ENCODE peak calls at places on chromosomes 6 and 20, in five cellular contexts. L is DND-41, T is aorta, I is sigmoid colon, M is testis. Z is an unnamed sample.
A peak's percentile ranks its signal among the peaks of the same experiment; 100 is the strongest.

GRCh38 chr6:145087034-145087433 is 648.3 kb downstream of the EPM2A start:
- DNase-seq in T (no peak), I (no peak), L (no peak), M (no peak), Z (no peak)

GRCh38 chr6:3793545-3793944 is 42.0 kb upstream of the PXDC1 start:
- DNase-seq in L (no peak), M (no peak), T (no peak), I (no peak), Z (no peak)

GRCh38 chr6:90284745-90285481 is 11.7 kb downstream of the BACH2 start:
- DNase-seq in M (no peak), L (no peak), T (no peak), I (no peak), Z (no peak)

GRCh38 chr6:31351734-31352496 is 5.1 kb downstream of the HLA-B start:
- DNase-seq in I (no peak), L (no peak), T (no peak), M (no peak), Z (no peak)

GRCh38 chr6:113854531-113855499 is 2.3 kb upstream of the MARCKS start:
- DNase-seq in T (peak; percentile 86), M (peak; percentile 75), L (no peak), I (peak; percentile 91), Z (peak; percentile 58)

GRCh38 chr20:36113566-36114247 is 40.8 kb upstream of the EPB41L1 start:
- DNase-seq in I (no peak), M (no peak), L (no peak), T (no peak), Z (no peak)

GRCh38 chr20:58645277-58645968 is 5.7 kb upstream of the STX16 start:
- DNase-seq in I (peak; percentile 59), M (peak; percentile 10), T (no peak), L (no peak), Z (no peak)

GRCh38 chr20:6909608-6910007 is 142.1 kb downstream of the BMP2 start:
- DNase-seq in M (no peak), L (no peak), T (no peak), I (no peak), Z (no peak)

GRCh38 chr20:22389836-22390542 is 194.4 kb downstream of the FOXA2 start:
- DNase-seq in L (no peak), I (no peak), M (no peak), T (no peak), Z (peak; percentile 86)

GRCh38 chr20:3900187-3900604 is 11.0 kb downstream of the PANK2 start:
- DNase-seq in M (no peak), I (no peak), L (no peak), T (no peak), Z (no peak)
- H3K4me3 ChIP-seq in M (no peak overlapping the region), I (no peak overlapping the region), L (no peak overlapping the region), T (no peak overlapping the region), Z (no peak overlapping the region)

GRCh38 chr6:18312368-18312767 is 48.0 kb upstream of the DEK start:
- DNase-seq in I (no peak), L (no peak), T (no peak), M (no peak), Z (no peak)

GRCh38 chr6:18309046-18309445 is 44.7 kb upstream of the DEK start:
- DNase-seq in I (no peak), T (no peak), M (no peak), L (no peak), Z (no peak)

GRCh38 chr6:18317850-18318249 is 53.5 kb upstream of the DEK start:
- DNase-seq in T (no peak), I (no peak), L (no peak), M (no peak), Z (no peak)

DNA sequence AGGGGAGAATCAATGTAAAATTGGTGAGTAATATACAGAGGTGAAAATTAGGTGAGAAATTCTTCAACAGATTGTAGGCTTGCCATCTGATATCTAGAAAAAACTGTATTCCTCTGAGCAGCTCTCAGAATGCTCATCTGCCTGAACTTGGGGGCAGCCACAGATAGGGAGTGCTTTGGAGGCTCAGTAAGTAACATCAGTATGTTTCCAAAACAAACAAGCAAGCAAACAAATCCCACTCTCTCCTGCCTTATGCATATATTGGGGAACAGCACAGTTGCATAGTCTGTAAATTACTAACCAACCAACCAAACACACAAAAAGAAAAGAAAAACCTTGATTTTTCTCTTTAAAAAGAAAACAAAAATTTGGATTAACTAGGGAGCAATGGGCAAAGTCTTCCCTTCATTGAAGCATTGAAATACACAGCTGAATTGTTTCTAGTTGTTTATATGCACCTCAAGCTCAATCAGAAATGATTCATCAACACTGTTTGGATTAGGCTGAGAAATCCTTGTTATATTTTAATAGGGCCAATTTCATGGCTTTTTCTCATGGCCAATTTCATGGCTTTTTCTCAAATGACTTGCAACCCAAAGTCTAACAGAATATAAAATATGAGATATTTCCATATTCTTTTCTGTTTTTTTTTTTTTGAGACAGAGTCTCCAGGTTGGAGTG is 50.1 kb upstream of the DEK start:
- DNase-seq in M (no peak), I (no peak), T (no peak), L (no peak), Z (no peak)
- H3K4me3 ChIP-seq in M (no peak overlapping the region), I (no peak overlapping the region), T (no peak overlapping the region), L (no peak overlapping the region), Z (no peak overlapping the region)

GRCh38 chr6:110880651-110881050 is 6.1 kb downstream of the AMD1 start:
- DNase-seq in T (no peak), L (no peak), I (no peak), M (no peak), Z (no peak)

GRCh38 chr6:110877569-110877968 is 3.0 kb downstream of the AMD1 start:
- DNase-seq in M (no peak), L (no peak), T (no peak), I (no peak), Z (no peak)

GRCh38 chr6:110877154-110877564 is 2.6 kb downstream of the AMD1 start:
- DNase-seq in M (no peak), I (no peak), T (no peak), L (no peak), Z (no peak)

GRCh38 chr6:110876170-110876773 is 1.7 kb downstream of the AMD1 start:
- DNase-seq in I (peak; percentile 96), M (peak; percentile 93), L (peak; percentile 60), T (peak; percentile 92), Z (peak; percentile 94)

DNA sequence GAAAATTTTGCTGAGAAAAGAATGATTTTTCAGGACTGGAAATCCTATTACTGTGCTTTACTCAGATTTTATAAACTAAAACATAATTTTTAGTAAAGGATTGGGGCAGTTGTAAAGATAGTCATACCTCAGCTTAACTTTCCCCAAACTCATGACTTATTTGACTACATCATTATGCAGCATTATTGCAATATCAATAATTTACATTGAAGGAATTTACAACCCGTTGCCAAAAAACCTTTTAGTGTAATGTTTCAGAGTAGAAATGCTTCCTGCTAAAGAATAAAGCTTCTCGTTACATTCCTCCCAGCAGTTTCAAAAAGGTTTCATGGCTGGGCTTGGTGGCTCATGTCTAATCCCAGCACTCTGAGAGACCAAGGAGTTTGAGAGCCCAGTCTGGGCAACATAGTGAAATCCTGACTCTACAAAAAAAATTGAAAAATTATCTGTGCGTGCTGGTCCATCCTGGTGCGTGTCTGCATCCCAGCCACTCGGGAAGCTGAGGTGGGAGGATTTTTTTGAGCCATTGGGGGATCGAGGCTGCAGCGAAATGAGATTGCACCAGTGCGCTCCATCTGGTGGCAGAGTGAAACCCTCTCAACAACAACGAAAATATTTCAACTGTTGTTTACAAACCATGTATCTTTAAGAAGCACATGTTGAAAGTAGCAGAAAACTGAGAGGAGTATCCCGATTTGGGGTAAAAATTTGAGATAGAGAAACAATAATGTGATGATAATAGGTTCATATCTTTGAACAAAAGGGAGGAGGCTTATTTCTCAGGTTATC is 4.4 kb downstream of the AMD1 start:
- DNase-seq in M (peak; percentile 71), T (no peak), I (no peak), L (peak; percentile 36), Z (no peak)
- H3K4me3 ChIP-seq in M (no peak overlapping the region), T (no peak overlapping the region), I (no peak overlapping the region), L (peak overlapping the region; percentile 74), Z (no peak overlapping the region)

GRCh38 chr6:44222486-44222986 is 859 bp upstream of the SLC29A1 start:
- DNase-seq in L (no peak), M (no peak), I (peak; percentile 68), T (peak; percentile 44), Z (no peak)
- H3K4me3 ChIP-seq in L (peak overlapping the region; percentile 68), M (peak overlapping the region; percentile 68), I (peak overlapping the region; percentile 63), T (no peak overlapping the region), Z (peak overlapping the region; percentile 71)

GRCh38 chr6:69895396-69895795 is 29.0 kb downstream of the COL19A1 start:
- DNase-seq in M (no peak), T (no peak), L (no peak), I (no peak), Z (no peak)
- H3K4me3 ChIP-seq in M (no peak overlapping the region), T (no peak overlapping the region), L (no peak overlapping the region), I (no peak overlapping the region), Z (no peak overlapping the region)

DNA sequence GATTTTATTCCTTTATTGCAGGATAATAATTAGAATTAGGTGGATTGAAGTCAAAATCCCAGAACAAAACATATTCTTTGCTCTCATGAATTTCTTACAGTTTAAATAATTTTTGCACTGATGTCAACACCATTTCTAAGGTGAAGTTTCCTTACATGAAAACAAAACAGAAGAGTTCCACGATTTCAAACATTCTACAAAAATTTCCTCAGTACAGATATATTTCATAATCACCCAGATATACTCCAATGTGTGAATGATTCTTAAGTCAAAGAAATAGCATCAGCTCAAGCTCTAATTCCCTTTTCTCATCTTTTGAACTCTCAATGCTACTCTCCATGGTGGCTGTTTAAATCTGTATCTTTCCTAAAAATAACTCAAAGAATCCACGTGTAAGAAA is 39.5 kb upstream of the THBS2 start:
- DNase-seq in T (no peak), I (no peak), L (no peak), M (no peak), Z (no peak)
- H3K4me3 ChIP-seq in T (no peak overlapping the region), I (no peak overlapping the region), L (no peak overlapping the region), M (no peak overlapping the region), Z (no peak overlapping the region)

DNA sequence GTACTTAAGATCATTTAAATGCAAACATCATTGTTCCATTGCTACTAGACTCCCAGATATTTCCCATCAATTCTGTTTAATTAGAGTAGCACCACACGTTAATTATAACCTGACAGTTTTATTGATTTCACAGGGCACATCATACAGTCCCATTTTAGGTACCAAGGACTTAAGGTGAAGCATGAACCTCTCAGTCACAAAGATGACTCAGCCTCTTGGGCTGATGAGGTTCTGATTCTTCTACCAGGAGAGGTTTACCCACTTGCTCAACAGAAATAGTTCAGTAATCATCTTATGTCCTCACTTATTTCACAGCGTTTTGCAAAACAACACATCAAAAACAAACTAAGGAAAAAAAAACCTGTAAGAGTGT is 98.5 kb downstream of the HIVEP2 start:
- DNase-seq in L (no peak), M (no peak), T (no peak), I (no peak), Z (no peak)
- H3K4me3 ChIP-seq in L (no peak overlapping the region), M (no peak overlapping the region), T (no peak overlapping the region), I (no peak overlapping the region), Z (no peak overlapping the region)

GRCh38 chr6:10146723-10147451 is 268.0 kb downstream of the TFAP2A start:
- DNase-seq in M (peak; percentile 61), T (no peak), L (peak; percentile 24), I (no peak), Z (no peak)
- H3K4me3 ChIP-seq in M (peak overlapping the region; percentile 15), T (no peak overlapping the region), L (peak overlapping the region; percentile 35), I (peak overlapping the region; percentile 21), Z (no peak overlapping the region)

GRCh38 chr6:38909020-38909730 is 139.4 kb upstream of the GLP1R start:
- DNase-seq in I (no peak), T (no peak), L (no peak), M (no peak), Z (no peak)
- H3K4me3 ChIP-seq in I (no peak overlapping the region), T (no peak overlapping the region), L (no peak overlapping the region), M (no peak overlapping the region), Z (no peak overlapping the region)

Z was measured in upper lobe of left lung.